ENCODE peak calls at places on chromosomes 6 and 20, in five cellular contexts. One of them, this sample, is unnamed.

GRCh38 chr20:18738055-18738454 is 75.5 kb upstream of the SCP2D1 start:
- DNase-seq in stomach: no peak
- DNase-seq in vagina: no peak
- DNase-seq in uterus: no peak
- DNase-seq in transverse colon: no peak
- DNase-seq in this sample: no peak

GRCh38 chr20:35001596-35002362 is 46.1 kb downstream of the MYH7B start:
- DNase-seq in stomach: no peak
- DNase-seq in transverse colon: no peak
- DNase-seq in vagina: no peak
- DNase-seq in uterus: no peak
- DNase-seq in this sample: peak; percentile 14

GRCh38 chr6:113047148-113047547 is 700.0 kb downstream of the RFPL4B start:
- DNase-seq in transverse colon: no peak
- DNase-seq in uterus: no peak
- DNase-seq in vagina: no peak
- DNase-seq in stomach: no peak
- DNase-seq in this sample: no peak

GRCh38 chr6:3748208-3748701 is 3.3 kb downstream of the PXDC1 start:
- DNase-seq in vagina: no peak
- DNase-seq in stomach: peak; percentile 72
- DNase-seq in uterus: peak; percentile 55
- DNase-seq in transverse colon: peak; percentile 68
- DNase-seq in this sample: peak; percentile 73

GRCh38 chr6:33925869-33926268 is 122.1 kb upstream of the MLN start:
- DNase-seq in stomach: no peak
- DNase-seq in uterus: no peak
- DNase-seq in transverse colon: no peak
- DNase-seq in vagina: no peak
- DNase-seq in this sample: no peak

GRCh38 chr6:75317503-75318206 is 33.1 kb upstream of the TMEM30A start:
- DNase-seq in stomach: no peak
- DNase-seq in uterus: no peak
- DNase-seq in transverse colon: no peak
- DNase-seq in vagina: no peak
- DNase-seq in this sample: no peak

GRCh38 chr6:93300661-93301060 is 118.7 kb downstream of the EPHA7 start:
- DNase-seq in stomach: no peak
- DNase-seq in vagina: no peak
- DNase-seq in uterus: no peak
- DNase-seq in transverse colon: no peak
- DNase-seq in this sample: no peak

GRCh38 chr20:3192226-3193015 is 12.1 kb downstream of the DDRGK1 start:
- DNase-seq in transverse colon: no peak
- DNase-seq in stomach: no peak
- DNase-seq in vagina: no peak
- DNase-seq in uterus: no peak
- DNase-seq in this sample: no peak

GRCh38 chr6:31203345-31203979 is 33.0 kb upstream of the POU5F1 start:
- DNase-seq in transverse colon: peak; percentile 55
- DNase-seq in uterus: peak; percentile 30
- DNase-seq in stomach: no peak
- DNase-seq in vagina: no peak
- DNase-seq in this sample: no peak

GRCh38 chr6:169618526-169619490 is 83.0 kb downstream of the WDR27 start:
- DNase-seq in vagina: no peak
- DNase-seq in uterus: no peak
- DNase-seq in transverse colon: no peak
- DNase-seq in stomach: no peak
- DNase-seq in this sample: no peak

GRCh38 chr20:7772376-7772775 is 167.9 kb downstream of the HAO1 start:
- DNase-seq in vagina: no peak
- DNase-seq in transverse colon: no peak
- DNase-seq in uterus: no peak
- DNase-seq in stomach: no peak
- DNase-seq in this sample: no peak

GRCh38 chr6:7534192-7534591 is 7.3 kb upstream of the DSP start:
- DNase-seq in uterus: no peak
- DNase-seq in stomach: no peak
- DNase-seq in transverse colon: no peak
- DNase-seq in vagina: no peak
- DNase-seq in this sample: no peak

DNA sequence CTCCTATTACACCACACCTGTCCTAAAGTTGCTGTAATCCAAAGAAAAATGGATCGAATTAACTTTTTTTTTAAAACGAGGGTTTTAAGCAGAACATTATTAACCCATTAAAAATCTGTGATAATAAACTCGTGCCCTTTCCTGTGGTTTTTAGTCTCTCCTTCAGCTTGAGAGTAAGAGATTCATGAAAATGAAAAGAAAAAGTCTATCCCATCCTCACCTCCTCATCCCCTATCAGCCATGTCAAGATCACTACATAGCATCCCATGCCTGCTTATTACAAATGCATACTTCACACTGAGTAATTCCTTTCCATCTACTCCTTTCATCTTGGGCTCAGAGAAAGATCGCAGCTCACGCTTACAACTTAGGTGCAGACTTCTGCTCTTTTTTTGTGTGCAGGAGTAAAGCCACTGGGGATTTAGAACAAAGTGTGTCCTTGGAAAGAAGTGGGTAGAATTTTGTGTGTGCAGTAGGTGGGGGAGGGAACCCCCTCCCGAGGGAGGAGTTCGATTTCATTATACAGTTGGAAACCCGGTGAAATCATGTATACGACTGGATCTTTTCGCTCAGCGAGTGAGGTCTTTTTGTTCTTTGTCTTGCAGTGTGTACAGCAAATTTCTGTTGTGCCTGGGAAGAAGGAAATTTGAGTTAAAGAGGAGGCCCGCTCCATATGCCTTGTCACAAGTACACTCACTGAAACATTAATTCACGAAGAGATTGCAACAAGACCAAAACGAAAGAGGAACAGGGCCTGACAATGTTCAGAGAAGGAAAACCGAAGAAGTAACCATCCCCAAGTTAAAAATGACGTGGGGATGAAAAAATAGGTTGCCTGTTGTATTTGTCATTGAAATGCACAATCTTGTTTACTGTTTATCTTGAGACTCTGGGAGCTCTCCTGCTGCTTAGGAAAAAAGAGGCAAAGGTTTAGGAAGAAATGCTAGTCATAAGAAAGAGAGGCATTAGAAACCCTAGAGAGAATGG is 146.5 kb upstream of the ZNF217 start:
- DNase-seq in uterus: no peak
- DNase-seq in transverse colon: no peak
- DNase-seq in stomach: no peak
- DNase-seq in vagina: no peak
- DNase-seq in this sample: no peak
- TF ChIP-seq POLR2A in uterus: no peak
- TF ChIP-seq POLR2A in transverse colon: no peak
- TF ChIP-seq POLR2A in stomach: no peak
- TF ChIP-seq POLR2A in vagina: no peak
- TF ChIP-seq POLR2A in this sample: no peak

GRCh38 chr6:15421945-15422733 is 176.3 kb downstream of the JARID2 start:
- DNase-seq in vagina: no peak
- DNase-seq in stomach: no peak
- DNase-seq in uterus: no peak
- DNase-seq in transverse colon: no peak
- DNase-seq in this sample: no peak
- TF ChIP-seq POLR2A in vagina: no peak
- TF ChIP-seq POLR2A in stomach: no peak
- TF ChIP-seq POLR2A in uterus: no peak
- TF ChIP-seq POLR2A in transverse colon: no peak
- TF ChIP-seq POLR2A in this sample: no peak

GRCh38 chr6:73525546-73526330 is 4.9 kb upstream of the EEF1A1 start:
- DNase-seq in stomach: no peak
- DNase-seq in transverse colon: no peak
- DNase-seq in uterus: no peak
- DNase-seq in vagina: no peak
- DNase-seq in this sample: no peak

GRCh38 chr6:73519943-73520687 is 717 bp downstream of the EEF1A1 start:
- DNase-seq in transverse colon: peak; percentile 78
- DNase-seq in stomach: peak; percentile 73
- DNase-seq in uterus: peak; percentile 70
- DNase-seq in vagina: no peak
- DNase-seq in this sample: peak; percentile 83

GRCh38 chr6:73521351-73522254 is 771 bp upstream of the EEF1A1 start:
- DNase-seq in vagina: no peak
- DNase-seq in stomach: no peak
- DNase-seq in uterus: peak; percentile 76
- DNase-seq in transverse colon: no peak
- DNase-seq in this sample: peak; percentile 80

GRCh38 chr6:73520688-73521350 is at the start of gene EEF1A1:
- DNase-seq in transverse colon: peak; percentile 100
- DNase-seq in stomach: peak; percentile 99
- DNase-seq in vagina: peak; percentile 100
- DNase-seq in uterus: peak; percentile 100
- DNase-seq in this sample: peak; percentile 100

DNA sequence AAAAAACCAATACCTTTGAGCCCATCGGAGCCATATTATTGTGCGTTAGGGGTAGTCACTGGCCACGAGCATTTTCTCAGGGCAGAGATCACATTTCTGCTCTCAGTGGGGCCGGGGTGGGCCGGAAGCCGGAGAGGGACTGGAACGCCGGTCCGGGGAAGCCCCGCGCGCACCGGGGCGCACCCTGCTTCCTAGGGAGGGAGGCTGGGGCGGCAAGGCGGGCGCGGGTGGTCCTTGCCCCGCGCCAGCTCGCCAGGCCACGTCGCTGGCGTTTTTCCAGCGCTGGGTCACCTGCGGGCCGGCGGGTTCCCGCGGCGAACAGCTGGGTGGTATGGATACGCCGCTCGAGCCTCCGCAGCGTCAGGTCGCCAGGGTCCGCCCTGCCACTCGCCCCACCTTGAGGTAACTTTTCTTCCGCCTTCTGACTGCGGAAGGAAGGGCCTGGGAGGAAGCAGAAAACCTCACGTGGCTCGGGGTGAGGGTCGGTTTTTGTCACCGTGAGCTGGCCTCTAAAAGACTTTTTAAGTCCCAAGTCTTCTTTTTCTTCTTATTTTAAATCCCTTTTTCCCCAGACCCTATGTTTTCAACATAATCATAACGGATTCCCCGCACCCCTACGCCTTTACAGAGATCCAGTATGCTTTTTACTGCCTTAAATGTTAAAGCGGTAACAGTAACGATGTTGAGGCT is 2.7 kb upstream of the EEF1A1 start:
- DNase-seq in stomach: peak; percentile 75
- DNase-seq in vagina: no peak
- DNase-seq in uterus: peak; percentile 59
- DNase-seq in transverse colon: peak; percentile 82
- DNase-seq in this sample: peak; percentile 78
- TF ChIP-seq POLR2A in stomach: peak; percentile 76
- TF ChIP-seq POLR2A in vagina: peak; percentile 44
- TF ChIP-seq POLR2A in uterus: peak; percentile 65
- TF ChIP-seq POLR2A in transverse colon: peak; percentile 89
- TF ChIP-seq POLR2A in this sample: peak; percentile 79

GRCh38 chr6:163133691-163134090 is 280.8 kb upstream of the QKI start:
- DNase-seq in uterus: no peak
- DNase-seq in stomach: no peak
- DNase-seq in vagina: no peak
- DNase-seq in transverse colon: no peak
- DNase-seq in this sample: no peak
- TF ChIP-seq POLR2A in uterus: no peak
- TF ChIP-seq POLR2A in stomach: no peak
- TF ChIP-seq POLR2A in vagina: no peak
- TF ChIP-seq POLR2A in transverse colon: no peak
- TF ChIP-seq POLR2A in this sample: no peak

GRCh38 chr20:4242376-4242775 is 227.0 kb upstream of the RNF24 start:
- DNase-seq in stomach: no peak
- DNase-seq in transverse colon: no peak
- DNase-seq in uterus: no peak
- DNase-seq in vagina: no peak
- DNase-seq in this sample: no peak
- TF ChIP-seq POLR2A in stomach: no peak
- TF ChIP-seq POLR2A in transverse colon: no peak
- TF ChIP-seq POLR2A in uterus: no peak
- TF ChIP-seq POLR2A in vagina: no peak
- TF ChIP-seq POLR2A in this sample: no peak

GRCh38 chr6:156699017-156699421 is 78.2 kb upstream of the ARID1B start:
- DNase-seq in vagina: no peak
- DNase-seq in stomach: no peak
- DNase-seq in uterus: no peak
- DNase-seq in transverse colon: no peak
- DNase-seq in this sample: no peak

GRCh38 chr6:156695747-156696146 is 81.4 kb upstream of the ARID1B start:
- DNase-seq in stomach: no peak
- DNase-seq in transverse colon: no peak
- DNase-seq in vagina: no peak
- DNase-seq in uterus: no peak
- DNase-seq in this sample: no peak

GRCh38 chr6:156700440-156701057 is 76.6 kb upstream of the ARID1B start:
- DNase-seq in uterus: no peak
- DNase-seq in stomach: no peak
- DNase-seq in vagina: no peak
- DNase-seq in transverse colon: no peak
- DNase-seq in this sample: no peak

GRCh38 chr6:156697224-156697623 is 80.0 kb upstream of the ARID1B start:
- DNase-seq in stomach: no peak
- DNase-seq in transverse colon: no peak
- DNase-seq in uterus: no peak
- DNase-seq in vagina: no peak
- DNase-seq in this sample: no peak

DNA sequence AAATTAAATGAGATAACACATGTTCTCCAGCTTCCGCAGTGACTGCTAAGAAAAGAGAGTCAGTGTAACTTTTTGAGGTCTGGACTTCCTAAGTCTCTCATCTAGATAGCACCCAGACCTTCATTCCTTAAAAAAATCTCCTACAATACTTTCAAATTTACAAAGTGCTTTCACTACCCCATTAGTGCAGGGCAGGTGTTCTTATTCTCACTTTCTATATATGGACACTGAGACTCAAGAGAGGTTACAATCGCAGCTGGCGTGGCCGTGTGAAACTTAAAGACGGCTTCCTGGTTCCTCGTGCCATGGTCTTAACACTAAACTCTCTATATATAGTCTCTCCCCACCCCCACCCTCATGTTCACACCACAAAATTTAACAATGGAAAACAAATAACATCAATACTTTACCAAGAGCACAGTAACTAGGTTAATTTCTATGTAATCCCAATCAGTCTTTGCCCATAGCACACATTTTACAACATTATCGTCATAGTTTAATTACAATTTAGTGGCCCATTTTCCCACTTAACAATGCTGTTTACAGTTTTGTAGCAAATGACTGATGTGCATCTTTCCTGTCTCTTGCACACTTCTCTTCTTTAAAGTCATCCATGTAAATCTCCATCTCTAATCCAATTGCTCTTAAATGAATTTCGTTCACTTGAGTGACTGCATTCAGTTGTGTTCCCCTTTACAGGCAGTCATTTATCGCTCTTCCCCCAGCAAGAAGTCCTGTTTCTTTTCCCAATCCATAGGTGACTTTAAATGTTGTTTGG is 78.8 kb upstream of the ARID1B start:
- DNase-seq in stomach: no peak
- DNase-seq in vagina: no peak
- DNase-seq in transverse colon: peak; percentile 56
- DNase-seq in uterus: no peak
- DNase-seq in this sample: no peak
- TF ChIP-seq POLR2A in stomach: no peak
- TF ChIP-seq POLR2A in vagina: no peak
- TF ChIP-seq POLR2A in transverse colon: no peak
- TF ChIP-seq POLR2A in uterus: no peak
- TF ChIP-seq POLR2A in this sample: no peak